ENCODE peak calls at places on chromosome 14, in six cellular contexts. O, V, B, U, A and S are unnamed samples.

GRCh38 chr14:74257078-74257987 is 18.1 kb downstream of the VSX2 start:
- DNase-seq in O (peak), V (peak), B (peak), U (peak), A (peak), S (peak)

GRCh38 chr14:96053600-96054381 is 14.6 kb downstream of the C14orf132 start:
- DNase-seq in O (no peak), V (peak), B (peak), U (no peak), A (no peak), S (no peak)

GRCh38 chr14:81144811-81145598 is 75.8 kb downstream of the GTF2A1 start:
- DNase-seq in O (no peak), V (no peak), B (no peak), U (no peak), A (no peak), S (no peak)

GRCh38 chr14:53539489-53540126 is 386.5 kb upstream of the DDHD1 start:
- DNase-seq in O (peak), V (peak), B (peak), U (no peak), A (peak), S (no peak)

GRCh38 chr14:97978336-97978735 is 1181.2 kb downstream of the VRK1 start:
- DNase-seq in O (peak), V (peak), B (peak), U (peak), A (peak), S (peak)

GRCh38 chr14:77859934-77860570 is 60.1 kb downstream of the ADCK1 start:
- DNase-seq in O (no peak), V (no peak), B (no peak), U (no peak), A (no peak), S (no peak)

GRCh38 chr14:102914474-102915291 is 7.8 kb upstream of the AMN start:
- DNase-seq in O (no peak), V (no peak), B (no peak), U (no peak), A (no peak), S (no peak)

GRCh38 chr14:99132821-99133562 is 139.0 kb downstream of the BCL11B start:
- DNase-seq in O (peak), V (no peak), B (no peak), U (no peak), A (no peak), S (no peak)

GRCh38 chr14:39442293-39442692 is 10.1 kb upstream of the FBXO33 start:
- DNase-seq in O (no peak), V (peak), B (no peak), U (no peak), A (no peak), S (no peak)

GRCh38 chr14:105314287-105315185 is at the start of gene PACS2:
- DNase-seq in O (peak), V (peak), B (peak), U (peak), A (peak), S (peak)

GRCh38 chr14:104140463-104141331 is 2.3 kb downstream of the KIF26A start:
- DNase-seq in O (no peak), V (no peak), B (no peak), U (no peak), A (no peak), S (no peak)

GRCh38 chr14:99573436-99574098 is 30.4 kb downstream of the CCDC85C start:
- DNase-seq in O (no peak), V (no peak), B (no peak), U (no peak), A (no peak), S (no peak)

GRCh38 chr14:71855399-71856036 is 76.7 kb upstream of the RGS6 start:
- DNase-seq in O (peak), V (peak), B (peak), U (peak), A (peak), S (peak)